ENCODE peak calls at places on chromosomes 5 and 9, in six cellular contexts. Y is heart left ventricle, S is stomach, N is iPS DF 6.9, X is ovary, W is psoas muscle. A is an unnamed sample.
A peak's percentile ranks its signal among the peaks of the same experiment; 100 is the strongest.

GRCh38 chr9:33416996-33417395 is 14.6 kb upstream of the AQP7 start:
- DNase-seq in Y (no peak), S (no peak), N (no peak), X (no peak), W (no peak), A (no peak)

GRCh38 chr5:157343842-157344790 is 78.2 kb downstream of the CYFIP2 start:
- DNase-seq in Y (no peak), S (no peak), N (no peak), X (no peak), W (no peak), A (no peak)

GRCh38 chr9:38068866-38069628 is at the start of gene SHB:
- DNase-seq in Y (peak; percentile 92), S (peak; percentile 90), N (no peak), X (peak; percentile 77), W (peak; percentile 89), A (peak; percentile 83)

GRCh38 chr5:65588694-65589093 is 25.6 kb downstream of the PPWD1 start:
- DNase-seq in Y (no peak), S (no peak), N (no peak), X (no peak), W (no peak), A (no peak)

GRCh38 chr9:119369670-119370366 is 583 bp upstream of the BRINP1 start:
- DNase-seq in Y (no peak), S (no peak), N (no peak), X (no peak), W (no peak), A (peak; percentile 55)

GRCh38 chr5:6436715-6437340 is 11.8 kb upstream of the UBE2QL1 start:
- DNase-seq in Y (no peak), S (no peak), N (no peak), X (no peak), W (no peak), A (no peak)

GRCh38 chr9:8733096-8733954 is 933.7 kb upstream of the DMAC1 start:
- DNase-seq in Y (peak; percentile 64), S (no peak), N (no peak), X (peak; percentile 52), W (no peak), A (no peak)

GRCh38 chr9:14096182-14096922 is 217.6 kb downstream of the NFIB start:
- DNase-seq in Y (no peak), S (peak; percentile 45), N (no peak), X (no peak), W (no peak), A (no peak)

GRCh38 chr5:130836729-130837660 is 328.1 kb downstream of the HINT1 start:
- DNase-seq in Y (no peak), S (no peak), N (no peak), X (no peak), W (no peak), A (no peak)

GRCh38 chr5:66882592-66883227 is 286.5 kb downstream of the MAST4 start:
- DNase-seq in Y (no peak), S (no peak), N (no peak), X (no peak), W (no peak), A (no peak)

GRCh38 chr5:79728396-79728795 is 38.8 kb downstream of the CMYA5 start:
- DNase-seq in Y (no peak), S (no peak), N (no peak), X (no peak), W (no peak), A (no peak)

GRCh38 chr9:124272979-124273378 is 15.2 kb downstream of the NEK6 start:
- DNase-seq in Y (no peak), S (no peak), N (no peak), X (no peak), W (no peak), A (no peak)

GRCh38 chr9:124272118-124272517 is 14.4 kb downstream of the NEK6 start:
- DNase-seq in Y (no peak), S (no peak), N (no peak), X (no peak), W (no peak), A (no peak)

GRCh38 chr9:124269556-124269955 is 11.8 kb downstream of the NEK6 start:
- DNase-seq in Y (no peak), S (no peak), N (no peak), X (no peak), W (no peak), A (no peak)

GRCh38 chr9:124271660-124272059 is 13.9 kb downstream of the NEK6 start:
- DNase-seq in Y (no peak), S (peak; percentile 55), N (no peak), X (no peak), W (no peak), A (no peak)

DNA sequence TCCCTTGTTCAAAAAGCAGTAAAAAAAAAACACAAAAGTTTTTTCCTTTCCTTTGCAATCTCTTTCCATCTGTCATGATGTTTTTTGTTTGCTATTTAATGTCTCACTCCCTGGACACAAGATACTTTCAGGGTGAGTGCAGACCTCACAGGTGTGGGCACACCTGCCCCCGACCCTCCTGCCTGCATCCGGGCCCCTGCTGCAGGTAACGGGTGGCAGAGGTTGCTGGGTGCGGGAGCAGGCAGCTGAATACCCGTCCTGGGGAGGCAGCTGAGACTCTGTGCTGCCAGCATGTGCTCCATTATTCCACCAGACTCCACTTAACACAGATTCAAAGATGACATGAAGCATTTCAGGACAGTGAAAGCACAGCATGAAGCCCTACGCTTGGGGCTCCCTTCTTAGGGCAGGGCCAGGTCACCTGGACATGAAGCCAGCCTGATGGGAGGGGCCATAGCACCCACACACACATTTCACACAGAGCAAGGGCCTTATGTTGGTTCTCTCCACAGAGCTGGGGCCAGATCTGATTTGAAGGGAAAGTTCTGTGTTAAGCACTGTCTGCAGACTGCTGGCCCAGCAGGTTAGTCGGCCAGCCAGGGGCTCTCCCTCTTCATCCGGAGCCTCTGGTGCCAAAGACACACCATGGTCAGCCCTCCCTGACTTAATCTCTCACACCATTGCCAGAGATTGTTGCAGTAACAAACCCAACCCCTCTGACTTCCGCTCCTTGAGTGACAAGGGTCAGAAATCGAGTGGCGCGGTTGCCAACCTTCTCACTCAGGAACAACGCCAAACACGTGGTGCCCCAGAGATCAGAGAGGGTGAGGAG is 13.0 kb downstream of the NEK6 start:
- DNase-seq in Y (no peak), S (peak; percentile 80), N (no peak), X (no peak), W (peak; percentile 71), A (no peak)
- H3K4me3 ChIP-seq in Y (no peak overlapping the region), S (no peak overlapping the region), N (no peak overlapping the region), X (no peak overlapping the region), W (no peak overlapping the region), A (no peak overlapping the region)

GRCh38 chr9:126515001-126515872 is 98.5 kb upstream of the LMX1B start:
- DNase-seq in Y (no peak), S (no peak), N (no peak), X (no peak), W (no peak), A (no peak)

GRCh38 chr9:126515873-126516505 is 97.7 kb upstream of the LMX1B start:
- DNase-seq in Y (no peak), S (no peak), N (no peak), X (no peak), W (no peak), A (peak; percentile 37)

GRCh38 chr9:126517751-126518261 is 95.9 kb upstream of the LMX1B start:
- DNase-seq in Y (no peak), S (no peak), N (no peak), X (no peak), W (no peak), A (no peak)

GRCh38 chr9:126516936-126517750 is 96.6 kb upstream of the LMX1B start:
- DNase-seq in Y (peak; percentile 82), S (no peak), N (no peak), X (no peak), W (peak; percentile 73), A (peak; percentile 92)

DNA sequence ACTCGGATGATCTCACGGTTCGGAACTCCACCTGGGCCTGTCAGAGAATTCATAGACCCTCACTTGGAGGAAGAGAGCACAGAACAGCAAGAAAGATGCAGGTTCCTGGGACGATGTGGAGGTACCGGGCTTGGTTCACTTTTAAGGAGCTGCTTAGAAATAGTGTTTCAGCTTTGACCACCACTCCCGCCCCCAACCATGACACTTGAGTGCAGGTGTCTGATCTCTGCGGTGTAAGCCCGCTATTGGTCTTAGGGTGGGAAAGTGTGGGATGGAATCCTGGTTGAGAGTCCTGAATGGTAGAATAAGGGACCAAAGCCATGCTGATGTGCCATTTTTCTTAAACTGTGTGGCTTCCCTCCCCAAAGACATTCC is 97.2 kb upstream of the LMX1B start:
- DNase-seq in Y (no peak), S (no peak), N (no peak), X (no peak), W (no peak), A (no peak)
- H3K27me3 ChIP-seq in Y (peaks cover 78% of the 10 kb centered on the region), S (peaks cover 92% of the 10 kb centered on the region), N (no peaks in the 10 kb centered on the region), X (no peaks in the 10 kb centered on the region), W (no peaks in the 10 kb centered on the region), A (peaks cover 85% of the 10 kb centered on the region)

GRCh38 chr5:176944276-176944675 is 45.1 kb upstream of the HK3 start:
- DNase-seq in Y (no peak), S (no peak), N (no peak), X (no peak), W (no peak), A (no peak)

GRCh38 chr5:176948458-176948857 is 49.3 kb upstream of the HK3 start:
- DNase-seq in Y (no peak), S (no peak), N (no peak), X (no peak), W (no peak), A (no peak)

GRCh38 chr5:176952531-176953193 is 53.5 kb upstream of the HK3 start:
- DNase-seq in Y (no peak), S (no peak), N (no peak), X (no peak), W (no peak), A (no peak)

GRCh38 chr5:176943816-176944215 is 44.7 kb upstream of the HK3 start:
- DNase-seq in Y (no peak), S (no peak), N (peak; percentile 45), X (no peak), W (no peak), A (no peak)

DNA sequence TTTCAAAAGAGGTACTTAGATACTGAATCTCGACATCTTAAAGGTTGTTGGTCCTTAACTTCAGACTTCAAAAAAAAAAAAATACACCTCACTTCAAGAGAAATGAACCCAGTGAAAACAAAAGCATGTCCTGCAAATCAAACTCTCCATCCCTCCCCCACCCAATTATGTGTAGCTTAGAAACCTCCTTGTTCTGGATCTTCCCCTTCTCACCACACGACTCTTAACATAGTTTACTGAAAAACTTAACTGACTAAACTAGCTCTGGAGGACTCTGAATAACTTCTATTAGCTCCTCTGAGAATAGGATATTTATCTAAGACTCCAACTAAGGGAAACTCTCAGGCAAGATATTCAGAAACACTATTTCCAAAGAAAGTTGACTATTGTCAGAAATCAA is 48.7 kb upstream of the HK3 start:
- DNase-seq in Y (no peak), S (no peak), N (no peak), X (no peak), W (no peak), A (no peak)
- H3K27ac ChIP-seq in Y (no peak overlapping the region), S (no peak overlapping the region), N (no peak overlapping the region), X (no peak overlapping the region), W (no peak overlapping the region), A (no peak overlapping the region)

GRCh38 chr9:117409321-117409720 is 5.5 kb downstream of the ASTN2 start:
- DNase-seq in Y (no peak), S (no peak), N (no peak), X (no peak), W (no peak), A (no peak)

GRCh38 chr9:117403403-117403811 is 11.4 kb downstream of the ASTN2 start:
- DNase-seq in Y (no peak), S (no peak), N (no peak), X (no peak), W (no peak), A (no peak)

GRCh38 chr9:117407436-117408022 is 7.3 kb downstream of the ASTN2 start:
- DNase-seq in Y (no peak), S (no peak), N (no peak), X (no peak), W (no peak), A (no peak)

GRCh38 chr9:117403848-117404247 is 11.0 kb downstream of the ASTN2 start:
- DNase-seq in Y (no peak), S (no peak), N (no peak), X (no peak), W (no peak), A (no peak)

GRCh38 chr9:117405950-117406705 is 8.7 kb downstream of the ASTN2 start:
- DNase-seq in Y (no peak), S (no peak), N (no peak), X (no peak), W (no peak), A (no peak)
- H3K4me3 ChIP-seq in Y (no peak overlapping the region), S (no peak overlapping the region), N (no peak overlapping the region), X (no peak overlapping the region), W (no peak overlapping the region), A (no peak overlapping the region)

A was measured in left lung.